ENCODE peak calls at places on chromosomes 12 and 14, in five cellular contexts. One of them, this sample, is unnamed.
A peak's percentile ranks its signal among the peaks of the same experiment; 100 is the strongest.

GRCh38 chr12:71130670-71131069 is 27.1 kb downstream of the TSPAN8 start:
- DNase-seq in K562: no peak
- DNase-seq in SK-N-SH: no peak
- DNase-seq in HepG2: no peak
- DNase-seq in H1: no peak
- DNase-seq in this sample: no peak

GRCh38 chr12:130351331-130351730 is 13.6 kb downstream of the PIWIL1 start:
- DNase-seq in K562: no peak
- DNase-seq in SK-N-SH: no peak
- DNase-seq in HepG2: no peak
- DNase-seq in H1: no peak
- DNase-seq in this sample: no peak

GRCh38 chr12:85653731-85654455 is 182.3 kb downstream of the RASSF9 start:
- DNase-seq in K562: no peak
- DNase-seq in SK-N-SH: no peak
- DNase-seq in HepG2: no peak
- DNase-seq in H1: no peak
- DNase-seq in this sample: no peak

GRCh38 chr14:21915814-21916213 is 242.2 kb upstream of the OR4E1 start:
- DNase-seq in K562: no peak
- DNase-seq in SK-N-SH: no peak
- DNase-seq in HepG2: peak; percentile 40
- DNase-seq in H1: no peak
- DNase-seq in this sample: no peak

GRCh38 chr12:117060236-117060926 is 38.8 kb downstream of the TESC start:
- DNase-seq in K562: peak; percentile 42
- DNase-seq in SK-N-SH: no peak
- DNase-seq in HepG2: no peak
- DNase-seq in H1: no peak
- DNase-seq in this sample: no peak

GRCh38 chr14:94548999-94549985 is 11.9 kb upstream of the SERPINA4 start:
- DNase-seq in K562: peak; percentile 46
- DNase-seq in SK-N-SH: peak; percentile 66
- DNase-seq in HepG2: peak; percentile 56
- DNase-seq in H1: peak; percentile 98
- DNase-seq in this sample: peak; percentile 28

GRCh38 chr12:22576473-22576872 is 32.1 kb upstream of the C2CD5 start:
- DNase-seq in K562: no peak
- DNase-seq in SK-N-SH: no peak
- DNase-seq in HepG2: no peak
- DNase-seq in H1: no peak
- DNase-seq in this sample: no peak

GRCh38 chr12:104166465-104166864 is 28.5 kb upstream of the NFYB start:
- DNase-seq in K562: peak; percentile 17
- DNase-seq in SK-N-SH: no peak
- DNase-seq in HepG2: no peak
- DNase-seq in H1: no peak
- DNase-seq in this sample: no peak

GRCh38 chr14:105760691-105761344 is 234.4 kb downstream of the TMEM121 start:
- DNase-seq in K562: no peak
- DNase-seq in SK-N-SH: no peak
- DNase-seq in HepG2: no peak
- DNase-seq in H1: no peak
- DNase-seq in this sample: no peak

GRCh38 chr14:79708991-79709390 is 502.3 kb downstream of the DIO2 start:
- DNase-seq in K562: no peak
- DNase-seq in SK-N-SH: no peak
- DNase-seq in HepG2: no peak
- DNase-seq in H1: no peak
- DNase-seq in this sample: no peak

GRCh38 chr14:28911521-28911920 is 144.9 kb downstream of the FOXG1 start:
- DNase-seq in K562: no peak
- DNase-seq in SK-N-SH: no peak
- DNase-seq in HepG2: no peak
- DNase-seq in H1: no peak
- DNase-seq in this sample: no peak

GRCh38 chr12:18436163-18436562 is 174.8 kb downstream of the PIK3C2G start:
- DNase-seq in K562: no peak
- DNase-seq in SK-N-SH: no peak
- DNase-seq in HepG2: no peak
- DNase-seq in H1: no peak
- DNase-seq in this sample: no peak

GRCh38 chr12:106753526-106753925 is 21.0 kb upstream of the RIC8B start:
- DNase-seq in K562: no peak
- DNase-seq in SK-N-SH: no peak
- DNase-seq in HepG2: no peak
- DNase-seq in H1: no peak
- DNase-seq in this sample: no peak

GRCh38 chr12:57940915-57941164 is 527 bp upstream of the ATP23 start:
- DNase-seq in K562: no peak
- DNase-seq in SK-N-SH: no peak
- DNase-seq in HepG2: no peak
- DNase-seq in H1: no peak
- DNase-seq in this sample: no peak

GRCh38 chr12:6936642-6937480 is 6.8 kb upstream of the RNU7-1 start:
- DNase-seq in K562: no peak
- DNase-seq in SK-N-SH: peak; percentile 51
- DNase-seq in HepG2: no peak
- DNase-seq in H1: peak; percentile 71
- DNase-seq in this sample: no peak

GRCh38 chr12:115203661-115204060 is 519.7 kb upstream of the TBX3 start:
- DNase-seq in K562: no peak
- DNase-seq in SK-N-SH: no peak
- DNase-seq in HepG2: no peak
- DNase-seq in H1: no peak
- DNase-seq in this sample: no peak

GRCh38 chr12:65742481-65742971 is 81.8 kb upstream of the HMGA2 start:
- DNase-seq in K562: no peak
- DNase-seq in SK-N-SH: no peak
- DNase-seq in HepG2: no peak
- DNase-seq in H1: no peak
- DNase-seq in this sample: no peak

GRCh38 chr14:53151867-53152626 is 1.1 kb downstream of the DDHD1 start:
- DNase-seq in K562: peak; percentile 20
- DNase-seq in SK-N-SH: peak; percentile 81
- DNase-seq in HepG2: peak; percentile 29
- DNase-seq in H1: peak; percentile 77
- DNase-seq in this sample: peak; percentile 34

GRCh38 chr12:123474493-123475255 is 16.7 kb downstream of the SNRNP35 start:
- DNase-seq in K562: no peak
- DNase-seq in SK-N-SH: no peak
- DNase-seq in HepG2: no peak
- DNase-seq in H1: no peak
- DNase-seq in this sample: no peak

GRCh38 chr14:20503905-20504304 is 1.4 kb upstream of the RNASE10 start:
- DNase-seq in K562: no peak
- DNase-seq in SK-N-SH: no peak
- DNase-seq in HepG2: no peak
- DNase-seq in H1: no peak
- DNase-seq in this sample: no peak

GRCh38 chr14:91405241-91405721 is 12.3 kb downstream of the CCDC88C start:
- DNase-seq in K562: no peak
- DNase-seq in SK-N-SH: no peak
- DNase-seq in HepG2: no peak
- DNase-seq in H1: no peak
- DNase-seq in this sample: no peak

GRCh38 chr14:91400696-91401095 is 16.9 kb downstream of the CCDC88C start:
- DNase-seq in K562: no peak
- DNase-seq in SK-N-SH: no peak
- DNase-seq in HepG2: no peak
- DNase-seq in H1: no peak
- DNase-seq in this sample: no peak

GRCh38 chr14:91402278-91403068 is 15.1 kb downstream of the CCDC88C start:
- DNase-seq in K562: peak; percentile 77
- DNase-seq in SK-N-SH: no peak
- DNase-seq in HepG2: no peak
- DNase-seq in H1: no peak
- DNase-seq in this sample: no peak

GRCh38 chr14:91401751-91402150 is 15.9 kb downstream of the CCDC88C start:
- DNase-seq in K562: no peak
- DNase-seq in SK-N-SH: no peak
- DNase-seq in HepG2: no peak
- DNase-seq in H1: no peak
- DNase-seq in this sample: no peak

DNA sequence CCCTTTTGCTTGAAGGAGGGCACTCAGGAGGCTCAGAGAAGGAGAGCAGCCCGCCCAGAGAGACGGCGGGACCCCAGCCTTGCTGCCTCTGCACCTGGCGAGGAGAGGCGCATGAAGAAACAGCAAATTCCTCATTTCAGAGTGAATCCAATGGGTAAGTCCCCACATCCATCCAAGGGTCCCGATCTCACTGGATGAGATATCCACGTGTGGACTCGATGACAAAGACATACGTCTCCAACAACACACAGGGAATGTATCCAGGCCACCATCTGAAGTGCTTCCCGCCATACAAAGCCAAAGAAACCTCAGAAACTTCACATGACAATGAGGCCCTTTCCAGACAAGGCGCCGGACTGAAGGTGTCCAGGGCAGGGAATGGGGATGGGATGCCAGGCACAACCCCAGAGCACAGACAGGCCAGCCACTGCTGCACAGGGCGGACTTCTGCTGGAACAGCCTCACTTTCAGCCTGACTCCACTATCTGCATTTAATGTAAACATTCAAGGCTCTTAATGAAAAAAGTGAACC is 14.5 kb downstream of the CCDC88C start:
- DNase-seq in K562: no peak
- DNase-seq in SK-N-SH: peak; percentile 54
- DNase-seq in HepG2: no peak
- DNase-seq in H1: no peak
- DNase-seq in this sample: no peak
- TF ChIP-seq POLR2AphosphoS5 in K562: no peak
- TF ChIP-seq POLR2AphosphoS5 in SK-N-SH: no peak
- TF ChIP-seq POLR2AphosphoS5 in HepG2: no peak
- TF ChIP-seq POLR2AphosphoS5 in H1: no peak
- TF ChIP-seq POLR2AphosphoS5 in this sample: no peak

DNA sequence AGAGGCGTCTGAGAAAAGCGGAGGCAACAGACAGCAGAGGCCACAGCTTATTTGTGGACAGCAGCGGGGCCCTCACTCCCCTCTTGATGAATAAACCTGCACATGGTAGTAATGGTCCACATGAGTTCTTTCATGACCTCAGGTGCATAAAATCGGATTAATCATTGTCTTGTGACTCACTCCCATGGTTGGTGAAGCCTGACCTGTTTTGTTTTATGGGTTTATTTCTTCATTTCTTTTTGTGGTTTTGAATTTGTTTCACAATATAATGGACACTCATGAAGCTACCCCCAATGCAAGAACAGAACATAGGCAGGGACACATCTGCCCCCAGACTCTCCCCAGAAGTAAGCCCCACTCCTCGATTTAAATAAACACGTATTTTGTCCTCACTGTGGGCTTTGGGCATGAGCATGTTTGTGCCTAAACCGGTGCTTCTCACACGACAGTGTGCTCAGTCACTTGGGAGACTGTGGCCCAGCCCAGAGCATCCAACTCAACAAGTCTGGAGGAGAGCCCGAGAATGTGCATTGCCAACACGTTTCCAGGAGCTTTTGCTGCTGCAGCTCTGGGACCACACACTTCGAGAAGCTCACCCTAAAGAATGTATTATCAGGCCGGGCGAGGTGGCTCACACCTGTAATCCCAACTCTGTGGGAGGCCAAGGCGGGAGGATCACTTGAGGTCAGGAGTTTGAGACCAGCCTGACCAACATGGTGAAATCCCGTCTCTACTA is 116.1 kb downstream of the SCARB1 start:
- DNase-seq in K562: no peak
- DNase-seq in SK-N-SH: no peak
- DNase-seq in HepG2: peak; percentile 65
- DNase-seq in H1: no peak
- DNase-seq in this sample: no peak
- TF ChIP-seq JUND in K562: no peak
- TF ChIP-seq JUND in SK-N-SH: no peak
- TF ChIP-seq JUND in HepG2: no peak
- TF ChIP-seq JUND in H1: no peak
- TF ChIP-seq JUND in this sample: no peak

GRCh38 chr14:75993567-75994041 is 8.0 kb downstream of the IFT43 start:
- DNase-seq in K562: no peak
- DNase-seq in SK-N-SH: no peak
- DNase-seq in HepG2: no peak
- DNase-seq in H1: no peak
- DNase-seq in this sample: no peak

GRCh38 chr14:75990297-75990696 is 4.7 kb downstream of the IFT43 start:
- DNase-seq in K562: no peak
- DNase-seq in SK-N-SH: peak; percentile 60
- DNase-seq in HepG2: no peak
- DNase-seq in H1: no peak
- DNase-seq in this sample: no peak

GRCh38 chr14:75995372-75996041 is 9.9 kb downstream of the IFT43 start:
- DNase-seq in K562: no peak
- DNase-seq in SK-N-SH: no peak
- DNase-seq in HepG2: no peak
- DNase-seq in H1: no peak
- DNase-seq in this sample: no peak

GRCh38 chr14:75989134-75989533 is 3.6 kb downstream of the IFT43 start:
- DNase-seq in K562: no peak
- DNase-seq in SK-N-SH: no peak
- DNase-seq in HepG2: peak; percentile 84
- DNase-seq in H1: no peak
- DNase-seq in this sample: no peak

DNA sequence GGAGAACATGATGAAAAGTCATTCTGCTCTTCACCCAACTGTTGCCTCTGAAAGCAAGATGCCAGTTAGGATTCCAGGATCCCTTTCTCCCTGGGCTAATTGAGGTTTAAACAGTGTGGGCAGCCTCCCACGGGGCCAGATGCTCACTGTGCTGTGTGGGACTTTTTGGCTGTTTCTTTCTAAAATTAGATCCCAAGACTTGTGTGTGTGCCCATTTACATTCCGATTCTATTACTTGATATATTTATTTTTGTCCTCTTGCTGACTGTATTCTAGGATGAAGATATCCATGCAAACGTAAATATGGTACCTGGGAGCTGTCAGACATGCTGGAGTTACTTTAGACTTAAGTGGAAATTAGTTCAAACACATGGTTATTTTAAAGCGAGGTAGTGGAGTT is 6.2 kb downstream of the IFT43 start:
- DNase-seq in K562: no peak
- DNase-seq in SK-N-SH: no peak
- DNase-seq in HepG2: no peak
- DNase-seq in H1: no peak
- DNase-seq in this sample: no peak
- TF ChIP-seq POLR2AphosphoS5 in K562: no peak
- TF ChIP-seq POLR2AphosphoS5 in SK-N-SH: no peak
- TF ChIP-seq POLR2AphosphoS5 in HepG2: no peak
- TF ChIP-seq POLR2AphosphoS5 in H1: no peak
- TF ChIP-seq POLR2AphosphoS5 in this sample: no peak

GRCh38 chr12:96378319-96378718 is 21.9 kb downstream of the CDK17 start:
- DNase-seq in K562: no peak
- DNase-seq in SK-N-SH: no peak
- DNase-seq in HepG2: no peak
- DNase-seq in H1: no peak
- DNase-seq in this sample: no peak

GRCh38 chr12:96371787-96372699 is 28.2 kb downstream of the CDK17 start:
- DNase-seq in K562: no peak
- DNase-seq in SK-N-SH: no peak
- DNase-seq in HepG2: no peak
- DNase-seq in H1: no peak
- DNase-seq in this sample: no peak

GRCh38 chr12:96375173-96375572 is 25.1 kb downstream of the CDK17 start:
- DNase-seq in K562: peak; percentile 31
- DNase-seq in SK-N-SH: no peak
- DNase-seq in HepG2: no peak
- DNase-seq in H1: no peak
- DNase-seq in this sample: no peak

GRCh38 chr12:96376865-96377264 is 23.4 kb downstream of the CDK17 start:
- DNase-seq in K562: no peak
- DNase-seq in SK-N-SH: no peak
- DNase-seq in HepG2: no peak
- DNase-seq in H1: no peak
- DNase-seq in this sample: no peak

GRCh38 chr12:96375841-96376249 is 24.4 kb downstream of the CDK17 start:
- DNase-seq in K562: peak; percentile 52
- DNase-seq in SK-N-SH: no peak
- DNase-seq in HepG2: no peak
- DNase-seq in H1: no peak
- DNase-seq in this sample: no peak
- TF ChIP-seq JUND in K562: peak; percentile 71
- TF ChIP-seq JUND in SK-N-SH: no peak
- TF ChIP-seq JUND in HepG2: no peak
- TF ChIP-seq JUND in H1: no peak
- TF ChIP-seq JUND in this sample: no peak